ENCODE peak calls at places on chromosomes 2 and 18, in eight cellular contexts. G is HepG2, J is GM23338, F is suprapubic skin, T is HL-60, W is endothelial cell of umbilical vein, Z is spleen, O is breast epithelium. D is an unnamed sample.

GRCh38 chr2:223846524-223846923 is 9.1 kb upstream of the AP1S3 start:
- DNase-seq in G (no peak), J (no peak), F (no peak), T (no peak), W (no peak), Z (no peak), O (no peak), D (no peak)

GRCh38 chr18:25826823-25827617 is 263.4 kb downstream of the SS18 start:
- DNase-seq in G (peak; percentile 58), J (no peak), F (no peak), T (no peak), W (no peak), Z (no peak), O (no peak), D (no peak)

GRCh38 chr2:29844713-29845320 is 76.6 kb downstream of the ALK start:
- DNase-seq in G (no peak), J (no peak), F (no peak), T (no peak), W (no peak), Z (no peak), O (no peak), D (no peak)

GRCh38 chr2:160494243-160494642 is 636 bp upstream of the RBMS1 start:
- DNase-seq in G (no peak), J (no peak), F (no peak), T (no peak), W (peak; percentile 41), Z (no peak), O (no peak), D (no peak)

GRCh38 chr2:168912466-168913170 is 11.5 kb downstream of the G6PC2 start:
- DNase-seq in G (no peak), J (peak; percentile 72), F (no peak), T (no peak), W (peak; percentile 22), Z (no peak), O (no peak), D (peak; percentile 29)

GRCh38 chr2:30417253-30417652 is 29.8 kb upstream of the LCLAT1 start:
- DNase-seq in G (no peak), J (peak; percentile 45), F (peak; percentile 76), T (peak; percentile 23), W (no peak), Z (no peak), O (no peak), D (no peak)

GRCh38 chr2:212537311-212538155 is 1.1 kb downstream of the ERBB4 start:
- DNase-seq in G (no peak), J (peak; percentile 79), F (peak; percentile 61), T (no peak), W (peak; percentile 20), Z (peak; percentile 76), O (peak; percentile 54), D (peak; percentile 50)

GRCh38 chr2:236871500-236872001 is 214.1 kb upstream of the COPS8 start:
- DNase-seq in G (peak; percentile 5), J (no peak), F (peak; percentile 81), T (peak; percentile 89), W (peak; percentile 96), Z (no peak), O (no peak), D (peak; percentile 37)

GRCh38 chr18:7524786-7525185 is 42.3 kb upstream of the PTPRM start:
- DNase-seq in G (no peak), J (no peak), F (no peak), T (no peak), W (no peak), Z (no peak), O (no peak), D (no peak)

GRCh38 chr2:101751875-101752619 is 54.5 kb downstream of the MAP4K4 start:
- DNase-seq in G (peak; percentile 69), J (no peak), F (no peak), T (no peak), W (no peak), Z (no peak), O (no peak), D (no peak)

GRCh38 chr18:36693931-36694661 is 134.7 kb downstream of the TPGS2 start:
- DNase-seq in G (peak; percentile 38), J (no peak), F (no peak), T (no peak), W (no peak), Z (no peak), O (no peak), D (no peak)

DNA sequence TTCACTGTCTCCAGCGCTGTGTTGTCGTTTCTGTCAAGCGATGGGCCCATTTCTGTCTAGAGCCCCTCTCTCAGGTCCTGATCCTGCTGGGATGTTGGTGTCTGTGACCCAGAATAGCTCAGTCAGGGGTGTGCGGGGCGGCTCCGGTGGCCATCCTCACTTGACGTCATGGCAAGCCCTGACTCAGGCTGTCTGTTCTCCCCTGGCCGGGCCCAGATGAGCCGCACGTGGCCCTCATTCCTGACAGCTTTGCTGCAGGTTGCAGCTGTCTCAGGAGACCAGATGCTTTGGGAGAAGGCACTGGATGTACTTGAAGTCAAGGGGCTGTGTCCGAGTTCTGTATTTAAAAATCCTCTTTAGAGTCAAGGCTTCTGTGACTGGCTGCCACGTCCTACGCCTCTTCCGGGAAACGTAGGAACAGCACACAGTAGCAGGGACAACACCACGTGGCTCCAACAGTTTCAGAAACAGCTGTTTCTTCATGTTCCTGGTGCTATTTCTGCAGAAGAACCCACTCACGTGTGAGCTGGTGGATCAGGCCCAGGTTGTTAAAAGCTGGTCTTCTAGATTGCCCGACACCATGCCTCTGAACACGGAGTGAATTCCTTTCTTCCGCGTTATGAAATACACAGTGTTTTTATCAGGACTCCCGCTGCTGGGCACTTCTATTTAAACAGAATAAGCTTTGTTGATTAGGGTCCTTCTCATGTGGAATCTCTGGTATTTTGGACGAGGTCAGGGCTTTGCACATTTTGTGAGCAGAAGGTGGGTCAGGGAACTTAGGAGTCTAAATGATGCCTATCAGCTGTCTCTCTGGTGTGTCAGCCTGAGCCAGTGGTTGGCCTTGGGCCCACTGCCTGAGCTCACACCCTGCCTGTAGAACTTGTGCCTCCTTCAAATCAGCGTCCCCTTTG is 28.3 kb upstream of the NTSR2 start:
- DNase-seq in G (peak; percentile 92), J (no peak), F (peak; percentile 92), T (no peak), W (no peak), Z (peak; percentile 73), O (no peak), D (peak; percentile 34)
- TF ChIP-seq CTCF in G (no peak), J (no peak), F (no peak), T (no peak), W (no peak), Z (no peak), O (no peak), D (no peak)

GRCh38 chr2:144453486-144454158 is 66.3 kb downstream of the ZEB2 start:
- DNase-seq in G (no peak), J (no peak), F (no peak), T (no peak), W (no peak), Z (no peak), O (no peak), D (no peak)

GRCh38 chr2:144454466-144455287 is 65.2 kb downstream of the ZEB2 start:
- DNase-seq in G (no peak), J (no peak), F (no peak), T (no peak), W (peak; percentile 60), Z (no peak), O (no peak), D (no peak)

GRCh38 chr2:144451443-144451842 is 68.5 kb downstream of the ZEB2 start:
- DNase-seq in G (no peak), J (no peak), F (no peak), T (no peak), W (no peak), Z (no peak), O (no peak), D (no peak)

GRCh38 chr2:144453039-144453336 is 66.9 kb downstream of the ZEB2 start:
- DNase-seq in G (no peak), J (no peak), F (no peak), T (no peak), W (no peak), Z (no peak), O (no peak), D (no peak)

GRCh38 chr2:144452169-144453038 is 67.5 kb downstream of the ZEB2 start:
- DNase-seq in G (no peak), J (peak; percentile 79), F (no peak), T (no peak), W (peak; percentile 88), Z (no peak), O (no peak), D (no peak)
- TF ChIP-seq POLR2AphosphoS5 in G (no peak), J (no peak), F (no peak), T (no peak), W (peak; percentile 13), Z (peak; percentile 19), O (no peak), D (no peak)

DNA sequence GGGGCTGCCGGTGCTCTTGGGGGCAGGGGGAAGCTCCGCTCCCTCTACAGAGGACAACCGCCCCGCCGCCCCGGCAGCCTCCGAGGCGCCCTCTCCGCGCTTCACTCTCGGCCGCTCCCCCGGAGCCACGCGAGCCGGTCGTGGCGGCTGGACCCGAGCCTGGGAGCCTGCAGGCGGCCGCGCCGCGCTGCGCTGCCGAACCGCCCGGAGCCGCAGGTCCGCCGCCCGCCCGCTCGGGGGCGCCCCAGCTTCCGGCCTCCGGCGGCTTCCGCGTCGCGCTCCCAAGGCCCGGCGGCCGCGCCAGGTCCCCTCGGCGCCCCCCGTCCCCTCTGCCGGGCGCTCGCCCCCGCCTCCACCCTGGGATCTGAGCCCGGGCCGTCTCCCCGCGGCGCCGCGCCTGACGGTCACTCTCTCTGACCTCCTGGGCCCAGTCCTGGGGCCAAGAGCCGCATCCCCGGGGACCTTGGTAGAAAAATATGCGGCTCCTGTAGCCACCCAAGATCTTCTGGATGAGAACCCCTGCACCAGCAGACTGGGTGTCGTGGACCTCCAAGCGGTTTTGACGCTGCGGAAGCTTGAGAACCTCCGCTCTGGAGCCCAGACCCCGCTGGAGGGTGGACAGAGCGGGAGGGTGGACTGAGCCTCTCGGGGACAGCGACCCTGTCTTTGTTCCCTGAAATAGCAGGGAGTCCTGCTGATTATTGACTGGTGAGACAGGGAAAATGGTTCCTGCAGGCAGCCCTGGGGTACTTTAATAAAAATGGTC is 44.3 kb downstream of the SERTAD2 start:
- DNase-seq in G (no peak), J (peak; percentile 81), F (no peak), T (peak; percentile 40), W (peak; percentile 31), Z (peak; percentile 96), O (no peak), D (peak; percentile 70)
- TF ChIP-seq CTCF in G (no peak), J (peak; percentile 54), F (peak; percentile 27), T (no peak), W (peak; percentile 14), Z (peak; percentile 21), O (no peak), D (no peak)

GRCh38 chr2:173119069-173119807 is 43.6 kb downstream of the MAP3K20 start:
- DNase-seq in G (no peak), J (no peak), F (peak; percentile 67), T (no peak), W (no peak), Z (no peak), O (no peak), D (no peak)
- TF ChIP-seq POLR2AphosphoS5 in G (no peak), J (no peak), F (no peak), T (no peak), W (no peak), Z (no peak), O (peak; percentile 64), D (no peak)

DNA sequence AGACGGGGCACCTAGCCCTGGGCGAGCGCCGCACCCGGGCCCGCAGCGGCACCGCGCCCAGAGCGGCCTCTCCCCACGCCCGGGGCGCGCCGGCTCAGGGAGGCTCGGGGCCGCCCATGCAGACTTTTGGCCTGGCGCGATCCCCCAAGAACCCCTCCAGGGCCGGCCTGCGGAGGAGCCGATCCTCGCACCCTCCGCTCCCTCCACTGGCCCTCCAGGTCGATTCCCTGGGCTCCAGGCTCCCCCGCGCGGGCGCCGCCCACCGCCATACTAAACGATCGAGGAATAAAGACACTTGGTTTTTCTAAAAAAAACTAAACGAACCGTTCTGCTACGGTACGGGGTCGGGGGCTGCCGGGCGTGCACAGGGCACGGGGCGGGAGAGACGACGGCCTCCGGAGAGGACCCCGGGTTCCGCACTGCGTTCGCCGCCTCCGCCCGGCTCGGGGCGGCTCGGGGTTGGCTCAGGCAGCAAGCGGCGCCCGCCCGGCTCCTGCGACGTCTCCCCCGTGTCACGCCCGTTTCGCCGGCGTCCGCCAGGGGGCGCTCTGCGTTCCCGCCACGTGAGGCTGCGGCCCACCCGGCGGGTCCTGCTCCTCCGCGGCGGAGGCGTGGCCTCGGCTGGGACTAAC is 366 bp upstream of the KHK start:
- DNase-seq in G (peak; percentile 87), J (peak; percentile 91), F (peak; percentile 94), T (peak; percentile 89), W (peak; percentile 94), Z (peak; percentile 100), O (peak; percentile 95), D (peak; percentile 97)
- TF ChIP-seq CTCF in G (peak; percentile 87), J (peak; percentile 89), F (peak; percentile 98), T (peak; percentile 43), W (peak; percentile 86), Z (peak; percentile 97), O (peak; percentile 65), D (peak; percentile 99)

D was measured in stomach.